ENCODE peak calls at places on chromosomes 11 and 22, in nine cellular contexts. One of them, this sample, is unnamed.
A peak's percentile ranks its signal among the peaks of the same experiment; 100 is the strongest.

GRCh38 chr11:71080239-71081097 is 171.9 kb downstream of the SHANK2 start:
- DNase-seq in activated T-cell treated with anti-CD3 and anti-CD28 coated beads, Interleukin-2, amount 50 U/mL, for 48 hours: peak; percentile 69
- DNase-seq in progenitor cell of endocrine pancreas: peak; percentile 17
- DNase-seq in EL: peak; percentile 55
- DNase-seq in stimulated activated naive CD8-positive, alpha-beta T cell treated with anti-CD3 and anti-CD28 coated beads, Interleukin-15, amount 100 ng/mL, for 72 hours: peak; percentile 57
- DNase-seq in GM23248: peak; percentile 79
- DNase-seq in substantia nigra: peak; percentile 46
- DNase-seq in stimulated activated CD4-positive, alpha-beta T cell treated with anti-CD3 and anti-CD28 coated beads, Interleukin-1b, Interleukin-23, amount 100 ng/mL, for 4 hours: no peak
- DNase-seq in occipital lobe: peak; percentile 65
- DNase-seq in this sample: peak; percentile 75

GRCh38 chr22:23565288-23565941 is 14.7 kb downstream of the IGLL1 start:
- DNase-seq in EL: peak; percentile 16
- DNase-seq in GM23248: no peak
- DNase-seq in activated T-cell treated with anti-CD3 and anti-CD28 coated beads, Interleukin-2, amount 50 U/mL, for 48 hours: peak; percentile 26
- DNase-seq in substantia nigra: no peak
- DNase-seq in progenitor cell of endocrine pancreas: peak; percentile 53
- DNase-seq in stimulated activated naive CD8-positive, alpha-beta T cell treated with anti-CD3 and anti-CD28 coated beads, Interleukin-15, amount 100 ng/mL, for 72 hours: no peak
- DNase-seq in stimulated activated CD4-positive, alpha-beta T cell treated with anti-CD3 and anti-CD28 coated beads, Interleukin-1b, Interleukin-23, amount 100 ng/mL, for 4 hours: no peak
- DNase-seq in occipital lobe: no peak
- DNase-seq in this sample: peak; percentile 50

GRCh38 chr11:35893796-35894475 is 49.9 kb upstream of the LDLRAD3 start:
- DNase-seq in stimulated activated naive CD8-positive, alpha-beta T cell treated with anti-CD3 and anti-CD28 coated beads, Interleukin-15, amount 100 ng/mL, for 72 hours: no peak
- DNase-seq in GM23248: no peak
- DNase-seq in EL: peak; percentile 33
- DNase-seq in progenitor cell of endocrine pancreas: no peak
- DNase-seq in occipital lobe: no peak
- DNase-seq in activated T-cell treated with anti-CD3 and anti-CD28 coated beads, Interleukin-2, amount 50 U/mL, for 48 hours: no peak
- DNase-seq in stimulated activated CD4-positive, alpha-beta T cell treated with anti-CD3 and anti-CD28 coated beads, Interleukin-1b, Interleukin-23, amount 100 ng/mL, for 4 hours: no peak
- DNase-seq in substantia nigra: no peak
- DNase-seq in this sample: no peak

GRCh38 chr11:88188251-88189030 is 13.2 kb upstream of the RAB38 start:
- DNase-seq in substantia nigra: no peak
- DNase-seq in activated T-cell treated with anti-CD3 and anti-CD28 coated beads, Interleukin-2, amount 50 U/mL, for 48 hours: no peak
- DNase-seq in GM23248: no peak
- DNase-seq in stimulated activated naive CD8-positive, alpha-beta T cell treated with anti-CD3 and anti-CD28 coated beads, Interleukin-15, amount 100 ng/mL, for 72 hours: no peak
- DNase-seq in progenitor cell of endocrine pancreas: no peak
- DNase-seq in occipital lobe: no peak
- DNase-seq in stimulated activated CD4-positive, alpha-beta T cell treated with anti-CD3 and anti-CD28 coated beads, Interleukin-1b, Interleukin-23, amount 100 ng/mL, for 4 hours: no peak
- DNase-seq in EL: peak; percentile 12
- DNase-seq in this sample: no peak

GRCh38 chr11:2304156-2305139 is 2.6 kb downstream of the TSPAN32 start:
- DNase-seq in GM23248: no peak
- DNase-seq in stimulated activated naive CD8-positive, alpha-beta T cell treated with anti-CD3 and anti-CD28 coated beads, Interleukin-15, amount 100 ng/mL, for 72 hours: peak; percentile 27
- DNase-seq in progenitor cell of endocrine pancreas: no peak
- DNase-seq in stimulated activated CD4-positive, alpha-beta T cell treated with anti-CD3 and anti-CD28 coated beads, Interleukin-1b, Interleukin-23, amount 100 ng/mL, for 4 hours: no peak
- DNase-seq in activated T-cell treated with anti-CD3 and anti-CD28 coated beads, Interleukin-2, amount 50 U/mL, for 48 hours: peak; percentile 36
- DNase-seq in substantia nigra: no peak
- DNase-seq in occipital lobe: no peak
- DNase-seq in EL: no peak
- DNase-seq in this sample: no peak

GRCh38 chr11:34915136-34916013 is 804 bp downstream of the APIP start:
- DNase-seq in substantia nigra: peak; percentile 50
- DNase-seq in activated T-cell treated with anti-CD3 and anti-CD28 coated beads, Interleukin-2, amount 50 U/mL, for 48 hours: no peak
- DNase-seq in EL: peak; percentile 2
- DNase-seq in stimulated activated CD4-positive, alpha-beta T cell treated with anti-CD3 and anti-CD28 coated beads, Interleukin-1b, Interleukin-23, amount 100 ng/mL, for 4 hours: no peak
- DNase-seq in GM23248: peak; percentile 61
- DNase-seq in progenitor cell of endocrine pancreas: no peak
- DNase-seq in occipital lobe: peak; percentile 37
- DNase-seq in stimulated activated naive CD8-positive, alpha-beta T cell treated with anti-CD3 and anti-CD28 coated beads, Interleukin-15, amount 100 ng/mL, for 72 hours: no peak
- DNase-seq in this sample: no peak

GRCh38 chr22:38032681-38033521 is 24.3 kb upstream of the PICK1 start:
- DNase-seq in EL: peak; percentile 88
- DNase-seq in stimulated activated CD4-positive, alpha-beta T cell treated with anti-CD3 and anti-CD28 coated beads, Interleukin-1b, Interleukin-23, amount 100 ng/mL, for 4 hours: no peak
- DNase-seq in activated T-cell treated with anti-CD3 and anti-CD28 coated beads, Interleukin-2, amount 50 U/mL, for 48 hours: no peak
- DNase-seq in GM23248: peak; percentile 83
- DNase-seq in occipital lobe: no peak
- DNase-seq in progenitor cell of endocrine pancreas: no peak
- DNase-seq in stimulated activated naive CD8-positive, alpha-beta T cell treated with anti-CD3 and anti-CD28 coated beads, Interleukin-15, amount 100 ng/mL, for 72 hours: no peak
- DNase-seq in substantia nigra: no peak
- DNase-seq in this sample: no peak

GRCh38 chr22:21073023-21073422 is 27.3 kb downstream of the LRRC74B start:
- DNase-seq in GM23248: no peak
- DNase-seq in EL: no peak
- DNase-seq in substantia nigra: no peak
- DNase-seq in occipital lobe: no peak
- DNase-seq in progenitor cell of endocrine pancreas: no peak
- DNase-seq in stimulated activated CD4-positive, alpha-beta T cell treated with anti-CD3 and anti-CD28 coated beads, Interleukin-1b, Interleukin-23, amount 100 ng/mL, for 4 hours: no peak
- DNase-seq in activated T-cell treated with anti-CD3 and anti-CD28 coated beads, Interleukin-2, amount 50 U/mL, for 48 hours: no peak
- DNase-seq in stimulated activated naive CD8-positive, alpha-beta T cell treated with anti-CD3 and anti-CD28 coated beads, Interleukin-15, amount 100 ng/mL, for 72 hours: no peak
- DNase-seq in this sample: no peak

GRCh38 chr11:79441159-79441875 is 487 bp upstream of the TENM4 start:
- DNase-seq in stimulated activated naive CD8-positive, alpha-beta T cell treated with anti-CD3 and anti-CD28 coated beads, Interleukin-15, amount 100 ng/mL, for 72 hours: no peak
- DNase-seq in occipital lobe: no peak
- DNase-seq in EL: peak; percentile 9
- DNase-seq in activated T-cell treated with anti-CD3 and anti-CD28 coated beads, Interleukin-2, amount 50 U/mL, for 48 hours: no peak
- DNase-seq in substantia nigra: no peak
- DNase-seq in progenitor cell of endocrine pancreas: no peak
- DNase-seq in stimulated activated CD4-positive, alpha-beta T cell treated with anti-CD3 and anti-CD28 coated beads, Interleukin-1b, Interleukin-23, amount 100 ng/mL, for 4 hours: no peak
- DNase-seq in GM23248: peak; percentile 28
- DNase-seq in this sample: no peak

GRCh38 chr11:109707411-109707810 is 285.4 kb downstream of the C11orf87 start:
- DNase-seq in substantia nigra: no peak
- DNase-seq in stimulated activated naive CD8-positive, alpha-beta T cell treated with anti-CD3 and anti-CD28 coated beads, Interleukin-15, amount 100 ng/mL, for 72 hours: no peak
- DNase-seq in EL: no peak
- DNase-seq in activated T-cell treated with anti-CD3 and anti-CD28 coated beads, Interleukin-2, amount 50 U/mL, for 48 hours: no peak
- DNase-seq in stimulated activated CD4-positive, alpha-beta T cell treated with anti-CD3 and anti-CD28 coated beads, Interleukin-1b, Interleukin-23, amount 100 ng/mL, for 4 hours: no peak
- DNase-seq in GM23248: no peak
- DNase-seq in occipital lobe: no peak
- DNase-seq in progenitor cell of endocrine pancreas: no peak
- DNase-seq in this sample: no peak

GRCh38 chr11:122267602-122268001 is 151.6 kb upstream of the BLID start:
- DNase-seq in stimulated activated CD4-positive, alpha-beta T cell treated with anti-CD3 and anti-CD28 coated beads, Interleukin-1b, Interleukin-23, amount 100 ng/mL, for 4 hours: no peak
- DNase-seq in GM23248: peak; percentile 87
- DNase-seq in substantia nigra: no peak
- DNase-seq in EL: peak; percentile 50
- DNase-seq in activated T-cell treated with anti-CD3 and anti-CD28 coated beads, Interleukin-2, amount 50 U/mL, for 48 hours: no peak
- DNase-seq in occipital lobe: no peak
- DNase-seq in stimulated activated naive CD8-positive, alpha-beta T cell treated with anti-CD3 and anti-CD28 coated beads, Interleukin-15, amount 100 ng/mL, for 72 hours: no peak
- DNase-seq in progenitor cell of endocrine pancreas: no peak
- DNase-seq in this sample: no peak

GRCh38 chr22:39907035-39907434 is 6.2 kb downstream of the GRAP2 start:
- DNase-seq in EL: no peak
- DNase-seq in progenitor cell of endocrine pancreas: no peak
- DNase-seq in substantia nigra: no peak
- DNase-seq in stimulated activated CD4-positive, alpha-beta T cell treated with anti-CD3 and anti-CD28 coated beads, Interleukin-1b, Interleukin-23, amount 100 ng/mL, for 4 hours: no peak
- DNase-seq in GM23248: no peak
- DNase-seq in activated T-cell treated with anti-CD3 and anti-CD28 coated beads, Interleukin-2, amount 50 U/mL, for 48 hours: peak; percentile 54
- DNase-seq in stimulated activated naive CD8-positive, alpha-beta T cell treated with anti-CD3 and anti-CD28 coated beads, Interleukin-15, amount 100 ng/mL, for 72 hours: no peak
- DNase-seq in occipital lobe: no peak
- DNase-seq in this sample: no peak

GRCh38 chr11:116420770-116421528 is 351.8 kb downstream of the BUD13 start:
- DNase-seq in EL: no peak
- DNase-seq in substantia nigra: no peak
- DNase-seq in stimulated activated naive CD8-positive, alpha-beta T cell treated with anti-CD3 and anti-CD28 coated beads, Interleukin-15, amount 100 ng/mL, for 72 hours: no peak
- DNase-seq in progenitor cell of endocrine pancreas: no peak
- DNase-seq in stimulated activated CD4-positive, alpha-beta T cell treated with anti-CD3 and anti-CD28 coated beads, Interleukin-1b, Interleukin-23, amount 100 ng/mL, for 4 hours: no peak
- DNase-seq in activated T-cell treated with anti-CD3 and anti-CD28 coated beads, Interleukin-2, amount 50 U/mL, for 48 hours: no peak
- DNase-seq in GM23248: peak; percentile 39
- DNase-seq in occipital lobe: no peak
- DNase-seq in this sample: no peak

GRCh38 chr11:34613462-34614183 is 7.3 kb upstream of the EHF start:
- DNase-seq in occipital lobe: no peak
- DNase-seq in progenitor cell of endocrine pancreas: no peak
- DNase-seq in activated T-cell treated with anti-CD3 and anti-CD28 coated beads, Interleukin-2, amount 50 U/mL, for 48 hours: no peak
- DNase-seq in EL: no peak
- DNase-seq in GM23248: no peak
- DNase-seq in stimulated activated CD4-positive, alpha-beta T cell treated with anti-CD3 and anti-CD28 coated beads, Interleukin-1b, Interleukin-23, amount 100 ng/mL, for 4 hours: no peak
- DNase-seq in stimulated activated naive CD8-positive, alpha-beta T cell treated with anti-CD3 and anti-CD28 coated beads, Interleukin-15, amount 100 ng/mL, for 72 hours: no peak
- DNase-seq in substantia nigra: no peak
- DNase-seq in this sample: peak; percentile 49

This sample was measured in GM13976.